ENCODE peak calls at places on chromosomes 1 and 21, in five cellular contexts. One of them, this sample, is unnamed. For H3K4me1 and H3K9me3, the result is how much of the 10 kb centered on the place peaks cover.

GRCh38 chr1:107877749-107878148 is 87.2 kb downstream of the VAV3 start:
- ATAC-seq in CD8-positive, alpha-beta T cell: no peak
- ATAC-seq in naive thymus-derived CD4-positive, alpha-beta T cell: peak
- ATAC-seq in PC-3: no peak
- ATAC-seq in right cardiac atrium: no peak
- ATAC-seq in this sample: no peak

GRCh38 chr21:41861987-41862386 is 17.2 kb downstream of the PRDM15 start:
- ATAC-seq in CD8-positive, alpha-beta T cell: no peak
- ATAC-seq in naive thymus-derived CD4-positive, alpha-beta T cell: no peak
- ATAC-seq in PC-3: no peak
- ATAC-seq in right cardiac atrium: no peak
- ATAC-seq in this sample: no peak

GRCh38 chr1:9476790-9477463 is 62.3 kb upstream of the SLC25A33 start:
- ATAC-seq in CD8-positive, alpha-beta T cell: no peak
- ATAC-seq in naive thymus-derived CD4-positive, alpha-beta T cell: no peak
- ATAC-seq in PC-3: peak
- ATAC-seq in right cardiac atrium: no peak
- ATAC-seq in this sample: no peak

GRCh38 chr1:183166439-183166838 is 19.6 kb upstream of the LAMC2 start:
- ATAC-seq in CD8-positive, alpha-beta T cell: no peak
- ATAC-seq in naive thymus-derived CD4-positive, alpha-beta T cell: no peak
- ATAC-seq in PC-3: no peak
- ATAC-seq in right cardiac atrium: no peak
- ATAC-seq in this sample: no peak

GRCh38 chr1:188517139-188517538 is 1688.4 kb downstream of the PLA2G4A start:
- ATAC-seq in CD8-positive, alpha-beta T cell: no peak
- ATAC-seq in naive thymus-derived CD4-positive, alpha-beta T cell: no peak
- ATAC-seq in PC-3: no peak
- ATAC-seq in right cardiac atrium: no peak
- ATAC-seq in this sample: no peak

GRCh38 chr21:15408089-15408488 is 321.7 kb upstream of the USP25 start:
- ATAC-seq in CD8-positive, alpha-beta T cell: no peak
- ATAC-seq in naive thymus-derived CD4-positive, alpha-beta T cell: no peak
- ATAC-seq in PC-3: no peak
- ATAC-seq in right cardiac atrium: no peak
- ATAC-seq in this sample: no peak

GRCh38 chr1:220770245-220770913 is 16.3 kb upstream of the MTARC1 start:
- ATAC-seq in CD8-positive, alpha-beta T cell: no peak
- ATAC-seq in naive thymus-derived CD4-positive, alpha-beta T cell: peak
- ATAC-seq in PC-3: no peak
- ATAC-seq in right cardiac atrium: no peak
- ATAC-seq in this sample: no peak

GRCh38 chr1:86487131-86487804 is 18.5 kb downstream of the CLCA1 start:
- ATAC-seq in CD8-positive, alpha-beta T cell: no peak
- ATAC-seq in naive thymus-derived CD4-positive, alpha-beta T cell: no peak
- ATAC-seq in PC-3: peak
- ATAC-seq in right cardiac atrium: peak
- ATAC-seq in this sample: peak

GRCh38 chr1:197917553-197917812 is 311 bp downstream of the LHX9 start:
- ATAC-seq in CD8-positive, alpha-beta T cell: no peak
- ATAC-seq in naive thymus-derived CD4-positive, alpha-beta T cell: no peak
- ATAC-seq in PC-3: no peak
- ATAC-seq in right cardiac atrium: no peak
- ATAC-seq in this sample: no peak

GRCh38 chr1:61230523-61230922 is 148.2 kb downstream of the NFIA start:
- ATAC-seq in CD8-positive, alpha-beta T cell: no peak
- ATAC-seq in naive thymus-derived CD4-positive, alpha-beta T cell: no peak
- ATAC-seq in PC-3: no peak
- ATAC-seq in right cardiac atrium: no peak
- ATAC-seq in this sample: no peak

GRCh38 chr1:11272544-11272841 is 505 bp upstream of the UBIAD1 start:
- ATAC-seq in CD8-positive, alpha-beta T cell: no peak
- ATAC-seq in naive thymus-derived CD4-positive, alpha-beta T cell: no peak
- ATAC-seq in PC-3: no peak
- ATAC-seq in right cardiac atrium: no peak
- ATAC-seq in this sample: no peak

GRCh38 chr1:184160942-184161698 is 109.6 kb downstream of the TSEN15 start:
- ATAC-seq in CD8-positive, alpha-beta T cell: no peak
- ATAC-seq in naive thymus-derived CD4-positive, alpha-beta T cell: peak
- ATAC-seq in PC-3: no peak
- ATAC-seq in right cardiac atrium: peak
- ATAC-seq in this sample: peak

GRCh38 chr1:156776942-156777341 is 9.6 kb downstream of the PRCC start:
- ATAC-seq in CD8-positive, alpha-beta T cell: no peak
- ATAC-seq in naive thymus-derived CD4-positive, alpha-beta T cell: no peak
- ATAC-seq in PC-3: no peak
- ATAC-seq in right cardiac atrium: no peak
- ATAC-seq in this sample: no peak

GRCh38 chr1:157915859-157916258 is 74.3 kb upstream of the CD5L start:
- ATAC-seq in CD8-positive, alpha-beta T cell: no peak
- ATAC-seq in naive thymus-derived CD4-positive, alpha-beta T cell: no peak
- ATAC-seq in PC-3: no peak
- ATAC-seq in right cardiac atrium: peak
- ATAC-seq in this sample: no peak

GRCh38 chr1:170931650-170932049 is 3.7 kb upstream of the MROH9 start:
- ATAC-seq in CD8-positive, alpha-beta T cell: no peak
- ATAC-seq in naive thymus-derived CD4-positive, alpha-beta T cell: no peak
- ATAC-seq in PC-3: no peak
- ATAC-seq in right cardiac atrium: no peak
- ATAC-seq in this sample: no peak

GRCh38 chr1:198128528-198128927 is 28.3 kb upstream of the NEK7 start:
- ATAC-seq in CD8-positive, alpha-beta T cell: no peak
- ATAC-seq in naive thymus-derived CD4-positive, alpha-beta T cell: no peak
- ATAC-seq in PC-3: no peak
- ATAC-seq in right cardiac atrium: no peak
- ATAC-seq in this sample: no peak

GRCh38 chr1:205961970-205962820 is 18.9 kb upstream of the SLC26A9 start:
- ATAC-seq in CD8-positive, alpha-beta T cell: no peak
- ATAC-seq in naive thymus-derived CD4-positive, alpha-beta T cell: no peak
- ATAC-seq in PC-3: no peak
- ATAC-seq in right cardiac atrium: peak
- ATAC-seq in this sample: no peak

GRCh38 chr1:180530501-180530900 is 28.1 kb upstream of the ACBD6 start:
- ATAC-seq in CD8-positive, alpha-beta T cell: no peak
- ATAC-seq in naive thymus-derived CD4-positive, alpha-beta T cell: no peak
- ATAC-seq in PC-3: peak
- ATAC-seq in right cardiac atrium: peak
- ATAC-seq in this sample: peak

GRCh38 chr21:25564349-25564948 is 42.8 kb downstream of the MRPL39 start:
- ATAC-seq in CD8-positive, alpha-beta T cell: no peak
- ATAC-seq in naive thymus-derived CD4-positive, alpha-beta T cell: no peak
- ATAC-seq in PC-3: no peak
- ATAC-seq in right cardiac atrium: no peak
- ATAC-seq in this sample: no peak

GRCh38 chr1:49351744-49352143 is 575.1 kb upstream of the BEND5 start:
- ATAC-seq in CD8-positive, alpha-beta T cell: no peak
- ATAC-seq in naive thymus-derived CD4-positive, alpha-beta T cell: no peak
- ATAC-seq in PC-3: peak
- ATAC-seq in right cardiac atrium: no peak
- ATAC-seq in this sample: no peak

GRCh38 chr1:204336642-204337041 is 23.1 kb downstream of the PLEKHA6 start:
- ATAC-seq in CD8-positive, alpha-beta T cell: no peak
- ATAC-seq in naive thymus-derived CD4-positive, alpha-beta T cell: no peak
- ATAC-seq in PC-3: no peak
- ATAC-seq in right cardiac atrium: no peak
- ATAC-seq in this sample: no peak

GRCh38 chr1:201381130-201381529 is 3.6 kb upstream of the TNNT2 start:
- ATAC-seq in CD8-positive, alpha-beta T cell: no peak
- ATAC-seq in naive thymus-derived CD4-positive, alpha-beta T cell: no peak
- ATAC-seq in PC-3: no peak
- ATAC-seq in right cardiac atrium: no peak
- ATAC-seq in this sample: no peak

GRCh38 chr1:40987439-40988276 is 8.2 kb downstream of the CTPS1 start:
- ATAC-seq in CD8-positive, alpha-beta T cell: no peak
- ATAC-seq in naive thymus-derived CD4-positive, alpha-beta T cell: no peak
- ATAC-seq in PC-3: no peak
- ATAC-seq in right cardiac atrium: peak
- ATAC-seq in this sample: no peak

DNA sequence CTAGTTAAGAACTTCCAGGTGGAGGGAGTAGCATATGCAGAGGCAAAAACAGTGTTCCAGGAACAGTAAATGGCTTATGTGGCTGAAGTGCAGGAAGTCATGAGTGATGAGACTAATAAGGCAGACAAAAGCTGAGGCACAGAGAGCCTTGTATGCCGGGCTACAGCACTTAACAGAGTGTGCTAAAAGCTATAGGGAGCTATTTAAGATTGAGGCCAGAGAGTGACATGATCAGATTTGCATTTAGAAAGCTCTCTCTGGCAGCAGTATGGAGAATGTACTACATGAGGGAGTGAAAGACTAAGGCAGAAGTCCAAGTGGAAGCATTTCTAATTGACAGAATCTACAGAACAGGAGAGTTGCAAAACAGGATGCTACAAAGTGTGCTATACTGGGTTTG is 38.6 kb downstream of the WASF2 start:
- ATAC-seq in CD8-positive, alpha-beta T cell: no peak
- ATAC-seq in naive thymus-derived CD4-positive, alpha-beta T cell: no peak
- ATAC-seq in PC-3: no peak
- ATAC-seq in right cardiac atrium: no peak
- ATAC-seq in this sample: no peak
- H3K4me1 ChIP-seq in CD8-positive, alpha-beta T cell: under half
- H3K4me1 ChIP-seq in naive thymus-derived CD4-positive, alpha-beta T cell: under half
- H3K4me1 ChIP-seq in PC-3: under half
- H3K4me1 ChIP-seq in right cardiac atrium: under half
- H3K4me1 ChIP-seq in this sample: under half

GRCh38 chr1:247165674-247166073 is 6.1 kb downstream of the ZNF124 start:
- ATAC-seq in CD8-positive, alpha-beta T cell: no peak
- ATAC-seq in naive thymus-derived CD4-positive, alpha-beta T cell: no peak
- ATAC-seq in PC-3: no peak
- ATAC-seq in right cardiac atrium: no peak
- ATAC-seq in this sample: no peak
- H3K9me3 ChIP-seq in CD8-positive, alpha-beta T cell: under half
- H3K9me3 ChIP-seq in naive thymus-derived CD4-positive, alpha-beta T cell: half or more
- H3K9me3 ChIP-seq in PC-3: under half
- H3K9me3 ChIP-seq in right cardiac atrium: under half
- H3K9me3 ChIP-seq in this sample: under half

GRCh38 chr21:44701541-44701940 is 4.6 kb downstream of the KRTAP10-12 start:
- ATAC-seq in CD8-positive, alpha-beta T cell: no peak
- ATAC-seq in naive thymus-derived CD4-positive, alpha-beta T cell: no peak
- ATAC-seq in PC-3: no peak
- ATAC-seq in right cardiac atrium: no peak
- ATAC-seq in this sample: no peak
- H3K4me1 ChIP-seq in CD8-positive, alpha-beta T cell: under half
- H3K4me1 ChIP-seq in naive thymus-derived CD4-positive, alpha-beta T cell: under half
- H3K4me1 ChIP-seq in PC-3: under half
- H3K4me1 ChIP-seq in right cardiac atrium: under half
- H3K4me1 ChIP-seq in this sample: under half

GRCh38 chr21:8992731-8993174 is 1528.6 kb upstream of the TPTE start:
- ATAC-seq in CD8-positive, alpha-beta T cell: no peak
- ATAC-seq in naive thymus-derived CD4-positive, alpha-beta T cell: peak
- ATAC-seq in PC-3: no peak
- ATAC-seq in right cardiac atrium: peak
- ATAC-seq in this sample: peak

GRCh38 chr21:8994640-8995511 is 1526.5 kb upstream of the TPTE start:
- ATAC-seq in CD8-positive, alpha-beta T cell: no peak
- ATAC-seq in naive thymus-derived CD4-positive, alpha-beta T cell: no peak
- ATAC-seq in PC-3: no peak
- ATAC-seq in right cardiac atrium: no peak
- ATAC-seq in this sample: no peak

GRCh38 chr21:8993284-8993942 is 1528.0 kb upstream of the TPTE start:
- ATAC-seq in CD8-positive, alpha-beta T cell: no peak
- ATAC-seq in naive thymus-derived CD4-positive, alpha-beta T cell: no peak
- ATAC-seq in PC-3: no peak
- ATAC-seq in right cardiac atrium: peak
- ATAC-seq in this sample: no peak

GRCh38 chr21:8991968-8992621 is 1529.3 kb upstream of the TPTE start:
- ATAC-seq in CD8-positive, alpha-beta T cell: no peak
- ATAC-seq in naive thymus-derived CD4-positive, alpha-beta T cell: no peak
- ATAC-seq in PC-3: no peak
- ATAC-seq in right cardiac atrium: peak
- ATAC-seq in this sample: peak

GRCh38 chr21:8993943-8994639 is 1527.3 kb upstream of the TPTE start:
- ATAC-seq in CD8-positive, alpha-beta T cell: no peak
- ATAC-seq in naive thymus-derived CD4-positive, alpha-beta T cell: no peak
- ATAC-seq in PC-3: no peak
- ATAC-seq in right cardiac atrium: no peak
- ATAC-seq in this sample: no peak
- H3K9me3 ChIP-seq in CD8-positive, alpha-beta T cell: under half
- H3K9me3 ChIP-seq in naive thymus-derived CD4-positive, alpha-beta T cell: under half
- H3K9me3 ChIP-seq in PC-3: under half
- H3K9me3 ChIP-seq in right cardiac atrium: under half
- H3K9me3 ChIP-seq in this sample: under half

GRCh38 chr1:109497449-109498160 is 3.7 kb downstream of the CYB561D1 start:
- ATAC-seq in CD8-positive, alpha-beta T cell: no peak
- ATAC-seq in naive thymus-derived CD4-positive, alpha-beta T cell: no peak
- ATAC-seq in PC-3: no peak
- ATAC-seq in right cardiac atrium: no peak
- ATAC-seq in this sample: no peak
- H3K4me1 ChIP-seq in CD8-positive, alpha-beta T cell: half or more
- H3K4me1 ChIP-seq in naive thymus-derived CD4-positive, alpha-beta T cell: half or more
- H3K4me1 ChIP-seq in PC-3: under half
- H3K4me1 ChIP-seq in right cardiac atrium: under half
- H3K4me1 ChIP-seq in this sample: under half

GRCh38 chr1:152220166-152221163 is 3.5 kb downstream of the HRNR start:
- ATAC-seq in CD8-positive, alpha-beta T cell: no peak
- ATAC-seq in naive thymus-derived CD4-positive, alpha-beta T cell: no peak
- ATAC-seq in PC-3: no peak
- ATAC-seq in right cardiac atrium: no peak
- ATAC-seq in this sample: no peak

GRCh38 chr1:152224093-152224492 is at the start of gene HRNR:
- ATAC-seq in CD8-positive, alpha-beta T cell: no peak
- ATAC-seq in naive thymus-derived CD4-positive, alpha-beta T cell: no peak
- ATAC-seq in PC-3: no peak
- ATAC-seq in right cardiac atrium: no peak
- ATAC-seq in this sample: no peak

DNA sequence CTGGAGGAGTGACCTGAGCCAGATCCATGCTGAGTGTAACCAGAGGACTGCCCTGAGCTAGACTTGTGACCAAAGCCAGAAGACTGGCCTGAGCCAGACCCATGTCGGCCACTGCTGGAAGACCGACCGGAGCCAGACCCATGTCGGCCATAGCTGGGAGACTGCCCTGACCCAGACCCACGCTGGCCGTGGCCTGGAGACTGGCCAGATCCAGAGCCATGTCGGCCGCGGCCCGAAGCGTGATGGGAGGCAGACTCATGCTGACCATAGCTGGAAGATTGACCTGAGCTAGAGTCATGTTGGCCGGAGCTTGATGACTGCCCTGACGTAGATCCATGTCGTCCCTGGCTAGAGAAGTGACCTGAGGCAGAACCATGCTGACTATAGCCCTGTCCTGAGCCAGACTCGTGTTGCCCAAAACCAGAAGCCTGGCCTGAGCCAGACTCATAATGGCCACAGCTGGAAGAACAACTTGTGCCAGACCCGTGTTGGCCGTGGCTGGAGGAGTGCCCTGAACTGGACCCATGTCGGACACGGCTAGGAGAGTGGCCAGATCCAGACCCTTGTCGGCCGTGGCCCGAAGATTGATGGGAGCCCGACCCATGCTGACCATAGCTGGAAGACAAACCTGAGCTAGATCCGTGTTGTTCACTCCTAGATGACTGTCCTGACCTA is 5.1 kb downstream of the HRNR start:
- ATAC-seq in CD8-positive, alpha-beta T cell: no peak
- ATAC-seq in naive thymus-derived CD4-positive, alpha-beta T cell: no peak
- ATAC-seq in PC-3: no peak
- ATAC-seq in right cardiac atrium: no peak
- ATAC-seq in this sample: no peak
- H3K9me3 ChIP-seq in CD8-positive, alpha-beta T cell: under half
- H3K9me3 ChIP-seq in naive thymus-derived CD4-positive, alpha-beta T cell: under half
- H3K9me3 ChIP-seq in PC-3: under half
- H3K9me3 ChIP-seq in right cardiac atrium: under half
- H3K9me3 ChIP-seq in this sample: under half

GRCh38 chr1:28309702-28310101 is 19.1 kb upstream of the MED18 start:
- ATAC-seq in CD8-positive, alpha-beta T cell: no peak
- ATAC-seq in naive thymus-derived CD4-positive, alpha-beta T cell: no peak
- ATAC-seq in PC-3: no peak
- ATAC-seq in right cardiac atrium: no peak
- ATAC-seq in this sample: no peak
- H3K4me1 ChIP-seq in CD8-positive, alpha-beta T cell: under half
- H3K4me1 ChIP-seq in naive thymus-derived CD4-positive, alpha-beta T cell: under half
- H3K4me1 ChIP-seq in PC-3: under half
- H3K4me1 ChIP-seq in right cardiac atrium: under half
- H3K4me1 ChIP-seq in this sample: under half

This sample was measured in gastroesophageal sphincter.